ENCODE peak calls at places on chromosome 11, in four cellular contexts. One of them, this sample, is unnamed.

GRCh38 chr11:110367571-110367970 is 62.2 kb upstream of the FDX1 start:
- DNase-seq in Calu3: no peak
- DNase-seq in tibial nerve: no peak
- DNase-seq in activated T-cell treated with anti-CD3 and anti-CD28 coated beads, Interleukin-2, amount 50 U/mL, for 4 hours: no peak
- DNase-seq in this sample: no peak

GRCh38 chr11:131690776-131691557 is 320.6 kb downstream of the NTM start:
- DNase-seq in activated T-cell treated with anti-CD3 and anti-CD28 coated beads, Interleukin-2, amount 50 U/mL, for 4 hours: no peak
- DNase-seq in tibial nerve: no peak
- DNase-seq in Calu3: no peak
- DNase-seq in this sample: no peak

GRCh38 chr11:69659591-69659990 is 15.6 kb downstream of the LTO1 start:
- DNase-seq in Calu3: no peak
- DNase-seq in activated T-cell treated with anti-CD3 and anti-CD28 coated beads, Interleukin-2, amount 50 U/mL, for 4 hours: no peak
- DNase-seq in tibial nerve: no peak
- DNase-seq in this sample: no peak

GRCh38 chr11:117097567-117098268 is 510 bp downstream of the SIK3 start:
- DNase-seq in activated T-cell treated with anti-CD3 and anti-CD28 coated beads, Interleukin-2, amount 50 U/mL, for 4 hours: peak; percentile 23
- DNase-seq in tibial nerve: peak; percentile 42
- DNase-seq in Calu3: peak; percentile 18
- DNase-seq in this sample: no peak

GRCh38 chr11:3037041-3037944 is 19.9 kb downstream of the CARS1 start:
- DNase-seq in Calu3: peak; percentile 77
- DNase-seq in tibial nerve: peak; percentile 93
- DNase-seq in activated T-cell treated with anti-CD3 and anti-CD28 coated beads, Interleukin-2, amount 50 U/mL, for 4 hours: peak; percentile 36
- DNase-seq in this sample: no peak

GRCh38 chr11:119772581-119772980 is 43.6 kb upstream of the NECTIN1 start:
- DNase-seq in activated T-cell treated with anti-CD3 and anti-CD28 coated beads, Interleukin-2, amount 50 U/mL, for 4 hours: no peak
- DNase-seq in Calu3: no peak
- DNase-seq in tibial nerve: no peak
- DNase-seq in this sample: no peak

GRCh38 chr11:133004369-133004768 is 527.9 kb downstream of the OPCML start:
- DNase-seq in activated T-cell treated with anti-CD3 and anti-CD28 coated beads, Interleukin-2, amount 50 U/mL, for 4 hours: no peak
- DNase-seq in tibial nerve: no peak
- DNase-seq in Calu3: no peak
- DNase-seq in this sample: no peak

GRCh38 chr11:1297011-1297575 is 12.3 kb downstream of the TOLLIP start:
- DNase-seq in Calu3: no peak
- DNase-seq in activated T-cell treated with anti-CD3 and anti-CD28 coated beads, Interleukin-2, amount 50 U/mL, for 4 hours: no peak
- DNase-seq in tibial nerve: no peak
- DNase-seq in this sample: no peak

GRCh38 chr11:41622707-41623359 is 163.4 kb upstream of the LRRC4C start:
- DNase-seq in activated T-cell treated with anti-CD3 and anti-CD28 coated beads, Interleukin-2, amount 50 U/mL, for 4 hours: no peak
- DNase-seq in tibial nerve: no peak
- DNase-seq in Calu3: no peak
- DNase-seq in this sample: no peak

GRCh38 chr11:15468471-15468870 is 353.7 kb downstream of the INSC start:
- DNase-seq in activated T-cell treated with anti-CD3 and anti-CD28 coated beads, Interleukin-2, amount 50 U/mL, for 4 hours: no peak
- DNase-seq in tibial nerve: no peak
- DNase-seq in Calu3: no peak
- DNase-seq in this sample: no peak

GRCh38 chr11:66289548-66290331 is 797 bp upstream of the YIF1A start:
- DNase-seq in activated T-cell treated with anti-CD3 and anti-CD28 coated beads, Interleukin-2, amount 50 U/mL, for 4 hours: peak; percentile 71
- DNase-seq in tibial nerve: peak; percentile 64
- DNase-seq in Calu3: peak; percentile 77
- DNase-seq in this sample: no peak

GRCh38 chr11:70111269-70112016 is 33.3 kb downstream of the ANO1 start:
- DNase-seq in tibial nerve: no peak
- DNase-seq in activated T-cell treated with anti-CD3 and anti-CD28 coated beads, Interleukin-2, amount 50 U/mL, for 4 hours: no peak
- DNase-seq in Calu3: peak; percentile 17
- DNase-seq in this sample: no peak

GRCh38 chr11:128662960-128663359 is 30.9 kb upstream of the FLI1 start:
- DNase-seq in activated T-cell treated with anti-CD3 and anti-CD28 coated beads, Interleukin-2, amount 50 U/mL, for 4 hours: no peak
- DNase-seq in tibial nerve: no peak
- DNase-seq in Calu3: no peak
- DNase-seq in this sample: no peak

GRCh38 chr11:57541099-57541670 is 3.8 kb downstream of the SMTNL1 start:
- DNase-seq in activated T-cell treated with anti-CD3 and anti-CD28 coated beads, Interleukin-2, amount 50 U/mL, for 4 hours: no peak
- DNase-seq in tibial nerve: no peak
- DNase-seq in Calu3: no peak
- DNase-seq in this sample: no peak

GRCh38 chr11:69992943-69993694 is 85.0 kb upstream of the ANO1 start:
- DNase-seq in Calu3: no peak
- DNase-seq in activated T-cell treated with anti-CD3 and anti-CD28 coated beads, Interleukin-2, amount 50 U/mL, for 4 hours: no peak
- DNase-seq in tibial nerve: no peak
- DNase-seq in this sample: no peak

GRCh38 chr11:112163875-112164521 is at the start of gene IL18:
- DNase-seq in activated T-cell treated with anti-CD3 and anti-CD28 coated beads, Interleukin-2, amount 50 U/mL, for 4 hours: no peak
- DNase-seq in tibial nerve: peak; percentile 33
- DNase-seq in Calu3: peak; percentile 84
- DNase-seq in this sample: no peak

GRCh38 chr11:62601364-62602140 is at the start of gene MTA2:
- DNase-seq in tibial nerve: peak; percentile 98
- DNase-seq in activated T-cell treated with anti-CD3 and anti-CD28 coated beads, Interleukin-2, amount 50 U/mL, for 4 hours: peak; percentile 99
- DNase-seq in Calu3: peak; percentile 99
- DNase-seq in this sample: peak; percentile 97

GRCh38 chr11:11366793-11367192 is 13.7 kb upstream of the CSNK2A3 start:
- DNase-seq in tibial nerve: no peak
- DNase-seq in Calu3: no peak
- DNase-seq in activated T-cell treated with anti-CD3 and anti-CD28 coated beads, Interleukin-2, amount 50 U/mL, for 4 hours: no peak
- DNase-seq in this sample: no peak

This sample was measured in brain pericyte.